ENCODE peak calls at places on chromosomes 16 and 17, in ten cellular contexts. One of them, this sample, is unnamed.

GRCh38 chr17:6072157-6072556 is 2.0 kb downstream of the WSCD1 start:
- DNase-seq in body of pancreas: no peak
- DNase-seq in substantia nigra: no peak
- DNase-seq in hepatocyte: no peak
- DNase-seq in adrenal gland: no peak
- DNase-seq in left ventricle myocardium inferior: no peak
- DNase-seq in PC-3: peak; percentile 64
- DNase-seq in SJCRH30: no peak
- DNase-seq in HL-60: no peak
- DNase-seq in psoas muscle: no peak
- DNase-seq in this sample: no peak

GRCh38 chr17:6639651-6640535 is 618 bp downstream of the KIAA0753 start:
- DNase-seq in psoas muscle: peak; percentile 47
- DNase-seq in body of pancreas: no peak
- DNase-seq in substantia nigra: no peak
- DNase-seq in adrenal gland: peak; percentile 35
- DNase-seq in PC-3: peak; percentile 39
- DNase-seq in HL-60: no peak
- DNase-seq in SJCRH30: peak; percentile 33
- DNase-seq in left ventricle myocardium inferior: no peak
- DNase-seq in hepatocyte: peak; percentile 75
- DNase-seq in this sample: peak; percentile 42

GRCh38 chr17:8015957-8016631 is 13.7 kb downstream of the GUCY2D start:
- DNase-seq in adrenal gland: no peak
- DNase-seq in left ventricle myocardium inferior: no peak
- DNase-seq in psoas muscle: no peak
- DNase-seq in hepatocyte: peak; percentile 76
- DNase-seq in SJCRH30: no peak
- DNase-seq in HL-60: no peak
- DNase-seq in body of pancreas: peak; percentile 36
- DNase-seq in substantia nigra: no peak
- DNase-seq in PC-3: no peak
- DNase-seq in this sample: peak; percentile 69

GRCh38 chr16:65546353-65546791 is 424.5 kb upstream of the CDH11 start:
- DNase-seq in left ventricle myocardium inferior: no peak
- DNase-seq in PC-3: no peak
- DNase-seq in substantia nigra: no peak
- DNase-seq in adrenal gland: no peak
- DNase-seq in psoas muscle: no peak
- DNase-seq in hepatocyte: peak; percentile 10
- DNase-seq in SJCRH30: peak; percentile 51
- DNase-seq in HL-60: no peak
- DNase-seq in body of pancreas: no peak
- DNase-seq in this sample: no peak

GRCh38 chr17:74671031-74671771 is 41.5 kb downstream of the CD300LF start:
- DNase-seq in psoas muscle: peak; percentile 74
- DNase-seq in SJCRH30: peak; percentile 28
- DNase-seq in substantia nigra: no peak
- DNase-seq in HL-60: peak; percentile 66
- DNase-seq in left ventricle myocardium inferior: peak; percentile 81
- DNase-seq in adrenal gland: peak; percentile 76
- DNase-seq in body of pancreas: peak; percentile 69
- DNase-seq in hepatocyte: peak; percentile 95
- DNase-seq in PC-3: peak; percentile 63
- DNase-seq in this sample: peak; percentile 80

GRCh38 chr17:60586288-60586974 is 13.6 kb upstream of the PPM1D start:
- DNase-seq in PC-3: peak; percentile 35
- DNase-seq in psoas muscle: no peak
- DNase-seq in adrenal gland: no peak
- DNase-seq in HL-60: no peak
- DNase-seq in body of pancreas: no peak
- DNase-seq in SJCRH30: no peak
- DNase-seq in left ventricle myocardium inferior: no peak
- DNase-seq in substantia nigra: no peak
- DNase-seq in hepatocyte: peak; percentile 40
- DNase-seq in this sample: no peak

GRCh38 chr16:13961099-13961811 is 41.3 kb downstream of the ERCC4 start:
- DNase-seq in psoas muscle: no peak
- DNase-seq in PC-3: no peak
- DNase-seq in substantia nigra: no peak
- DNase-seq in hepatocyte: peak; percentile 54
- DNase-seq in left ventricle myocardium inferior: no peak
- DNase-seq in adrenal gland: no peak
- DNase-seq in body of pancreas: no peak
- DNase-seq in HL-60: no peak
- DNase-seq in SJCRH30: peak; percentile 59
- DNase-seq in this sample: no peak

GRCh38 chr16:73396556-73396955 is 348.6 kb upstream of the ZFHX3 start:
- DNase-seq in HL-60: peak; percentile 16
- DNase-seq in hepatocyte: no peak
- DNase-seq in PC-3: no peak
- DNase-seq in psoas muscle: no peak
- DNase-seq in left ventricle myocardium inferior: no peak
- DNase-seq in adrenal gland: no peak
- DNase-seq in body of pancreas: no peak
- DNase-seq in SJCRH30: no peak
- DNase-seq in substantia nigra: no peak
- DNase-seq in this sample: no peak

GRCh38 chr17:418421-418751 is 65.8 kb upstream of the RPH3AL start:
- DNase-seq in body of pancreas: no peak
- DNase-seq in substantia nigra: no peak
- DNase-seq in psoas muscle: no peak
- DNase-seq in hepatocyte: no peak
- DNase-seq in SJCRH30: no peak
- DNase-seq in PC-3: no peak
- DNase-seq in HL-60: no peak
- DNase-seq in adrenal gland: no peak
- DNase-seq in left ventricle myocardium inferior: no peak
- DNase-seq in this sample: no peak

GRCh38 chr17:2279707-2280106 is 23.9 kb downstream of the SMG6 start:
- DNase-seq in SJCRH30: no peak
- DNase-seq in adrenal gland: no peak
- DNase-seq in PC-3: no peak
- DNase-seq in HL-60: no peak
- DNase-seq in left ventricle myocardium inferior: no peak
- DNase-seq in psoas muscle: no peak
- DNase-seq in hepatocyte: peak; percentile 13
- DNase-seq in body of pancreas: no peak
- DNase-seq in substantia nigra: no peak
- DNase-seq in this sample: no peak

GRCh38 chr16:22337849-22338248 is 36.6 kb downstream of the CDR2 start:
- DNase-seq in PC-3: no peak
- DNase-seq in HL-60: no peak
- DNase-seq in left ventricle myocardium inferior: no peak
- DNase-seq in adrenal gland: no peak
- DNase-seq in psoas muscle: no peak
- DNase-seq in substantia nigra: no peak
- DNase-seq in hepatocyte: no peak
- DNase-seq in SJCRH30: no peak
- DNase-seq in body of pancreas: no peak
- DNase-seq in this sample: no peak

GRCh38 chr16:81518439-81518757 is 73.8 kb downstream of the CMIP start:
- DNase-seq in body of pancreas: no peak
- DNase-seq in HL-60: no peak
- DNase-seq in adrenal gland: no peak
- DNase-seq in substantia nigra: no peak
- DNase-seq in PC-3: no peak
- DNase-seq in SJCRH30: no peak
- DNase-seq in left ventricle myocardium inferior: no peak
- DNase-seq in psoas muscle: no peak
- DNase-seq in hepatocyte: no peak
- DNase-seq in this sample: no peak

GRCh38 chr16:57446530-57447141 is 549 bp downstream of the CIAPIN1 start:
- DNase-seq in PC-3: peak; percentile 16
- DNase-seq in substantia nigra: no peak
- DNase-seq in SJCRH30: peak; percentile 56
- DNase-seq in hepatocyte: peak; percentile 42
- DNase-seq in body of pancreas: peak; percentile 42
- DNase-seq in adrenal gland: peak; percentile 62
- DNase-seq in left ventricle myocardium inferior: peak; percentile 36
- DNase-seq in psoas muscle: peak; percentile 46
- DNase-seq in HL-60: no peak
- DNase-seq in this sample: peak; percentile 44

GRCh38 chr16:66661210-66661560 is 35.4 kb downstream of the CMTM4 start:
- DNase-seq in adrenal gland: no peak
- DNase-seq in hepatocyte: no peak
- DNase-seq in SJCRH30: no peak
- DNase-seq in HL-60: no peak
- DNase-seq in psoas muscle: no peak
- DNase-seq in left ventricle myocardium inferior: no peak
- DNase-seq in substantia nigra: no peak
- DNase-seq in PC-3: no peak
- DNase-seq in body of pancreas: no peak
- DNase-seq in this sample: no peak
- H3K27ac ChIP-seq in adrenal gland: no peak overlapping the region
- H3K27ac ChIP-seq in hepatocyte: peak overlapping the region; percentile 72
- H3K27ac ChIP-seq in SJCRH30: no peak overlapping the region
- H3K27ac ChIP-seq in HL-60: peak overlapping the region; percentile 0
- H3K27ac ChIP-seq in psoas muscle: peak overlapping the region; percentile 80
- H3K27ac ChIP-seq in left ventricle myocardium inferior: peak overlapping the region; percentile 73
- H3K27ac ChIP-seq in substantia nigra: no peak overlapping the region
- H3K27ac ChIP-seq in PC-3: peak overlapping the region; percentile 65
- H3K27ac ChIP-seq in body of pancreas: no peak overlapping the region
- H3K27ac ChIP-seq in this sample: no peak overlapping the region

DNA sequence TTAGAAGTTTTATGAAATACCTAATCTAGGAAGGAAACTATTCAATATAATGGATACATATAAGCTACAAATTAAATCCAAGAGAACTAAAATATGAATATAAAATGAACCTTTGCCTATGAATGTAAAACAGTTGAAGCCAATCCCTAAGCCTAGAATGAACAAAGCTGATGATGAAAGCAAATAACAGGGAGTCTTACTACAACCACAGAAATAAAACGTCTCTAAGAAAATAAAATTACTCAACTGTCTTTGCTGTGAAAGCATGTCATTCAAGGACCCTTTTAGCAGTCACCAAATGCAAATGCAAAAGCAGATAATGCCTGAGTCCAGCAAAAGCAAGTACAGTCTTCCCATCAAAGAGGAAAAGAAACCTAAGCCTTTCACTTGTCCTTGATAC is 23.0 kb downstream of the FAM222B start:
- DNase-seq in left ventricle myocardium inferior: no peak
- DNase-seq in psoas muscle: no peak
- DNase-seq in body of pancreas: no peak
- DNase-seq in SJCRH30: no peak
- DNase-seq in PC-3: no peak
- DNase-seq in substantia nigra: no peak
- DNase-seq in HL-60: no peak
- DNase-seq in hepatocyte: no peak
- DNase-seq in adrenal gland: no peak
- DNase-seq in this sample: no peak
- H3K27ac ChIP-seq in left ventricle myocardium inferior: no peak overlapping the region
- H3K27ac ChIP-seq in psoas muscle: no peak overlapping the region
- H3K27ac ChIP-seq in body of pancreas: no peak overlapping the region
- H3K27ac ChIP-seq in SJCRH30: no peak overlapping the region
- H3K27ac ChIP-seq in PC-3: no peak overlapping the region
- H3K27ac ChIP-seq in substantia nigra: no peak overlapping the region
- H3K27ac ChIP-seq in HL-60: no peak overlapping the region
- H3K27ac ChIP-seq in hepatocyte: no peak overlapping the region
- H3K27ac ChIP-seq in adrenal gland: no peak overlapping the region
- H3K27ac ChIP-seq in this sample: no peak overlapping the region

DNA sequence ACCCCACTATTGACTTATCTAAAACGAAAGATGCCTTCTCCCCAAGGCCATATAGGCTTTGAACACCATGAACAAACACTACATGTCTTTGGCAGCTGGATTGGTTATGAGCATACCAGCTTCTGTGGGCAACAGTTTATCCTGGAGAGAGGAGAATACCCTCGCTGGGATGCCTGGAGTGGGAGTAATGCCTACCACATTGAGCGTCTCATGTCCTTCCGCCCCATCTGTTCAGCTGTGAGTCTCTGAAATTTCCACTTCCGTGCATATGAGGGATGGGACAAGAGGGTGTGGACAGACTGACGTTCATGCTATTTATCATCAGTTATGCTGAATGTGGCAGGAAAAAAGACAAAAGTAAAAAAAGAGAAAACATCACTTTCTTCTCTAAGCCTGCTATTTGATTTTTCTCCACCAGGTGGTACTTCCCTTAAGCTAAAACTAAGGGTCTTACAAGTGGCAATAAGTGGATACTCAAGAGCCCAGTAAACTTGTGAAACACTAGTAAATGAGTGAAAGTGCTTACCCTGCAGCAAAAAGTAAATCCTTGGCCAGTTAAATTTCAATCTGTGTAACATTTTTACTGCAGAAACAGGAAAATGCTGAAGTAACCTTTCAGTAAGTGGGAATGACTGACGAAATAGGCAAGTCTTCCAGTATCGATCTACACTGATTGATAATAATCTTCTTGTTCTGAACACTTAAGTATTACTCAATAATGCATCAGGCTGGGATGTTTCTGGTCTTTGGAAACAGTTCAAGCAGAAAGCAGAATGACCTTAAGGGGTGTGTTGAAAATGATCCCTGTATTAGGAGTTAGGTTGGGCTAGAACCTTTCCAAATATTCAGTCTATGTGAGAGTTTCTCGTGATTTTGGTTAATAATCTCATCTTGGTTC is 5.6 kb downstream of the CRYBA1 start:
- DNase-seq in adrenal gland: no peak
- DNase-seq in substantia nigra: no peak
- DNase-seq in HL-60: no peak
- DNase-seq in body of pancreas: no peak
- DNase-seq in SJCRH30: no peak
- DNase-seq in left ventricle myocardium inferior: no peak
- DNase-seq in psoas muscle: no peak
- DNase-seq in hepatocyte: peak; percentile 48
- DNase-seq in PC-3: peak; percentile 36
- DNase-seq in this sample: no peak
- H3K27ac ChIP-seq in adrenal gland: no peak overlapping the region
- H3K27ac ChIP-seq in substantia nigra: no peak overlapping the region
- H3K27ac ChIP-seq in HL-60: no peak overlapping the region
- H3K27ac ChIP-seq in body of pancreas: no peak overlapping the region
- H3K27ac ChIP-seq in SJCRH30: no peak overlapping the region
- H3K27ac ChIP-seq in left ventricle myocardium inferior: no peak overlapping the region
- H3K27ac ChIP-seq in psoas muscle: no peak overlapping the region
- H3K27ac ChIP-seq in hepatocyte: no peak overlapping the region
- H3K27ac ChIP-seq in PC-3: no peak overlapping the region
- H3K27ac ChIP-seq in this sample: no peak overlapping the region

DNA sequence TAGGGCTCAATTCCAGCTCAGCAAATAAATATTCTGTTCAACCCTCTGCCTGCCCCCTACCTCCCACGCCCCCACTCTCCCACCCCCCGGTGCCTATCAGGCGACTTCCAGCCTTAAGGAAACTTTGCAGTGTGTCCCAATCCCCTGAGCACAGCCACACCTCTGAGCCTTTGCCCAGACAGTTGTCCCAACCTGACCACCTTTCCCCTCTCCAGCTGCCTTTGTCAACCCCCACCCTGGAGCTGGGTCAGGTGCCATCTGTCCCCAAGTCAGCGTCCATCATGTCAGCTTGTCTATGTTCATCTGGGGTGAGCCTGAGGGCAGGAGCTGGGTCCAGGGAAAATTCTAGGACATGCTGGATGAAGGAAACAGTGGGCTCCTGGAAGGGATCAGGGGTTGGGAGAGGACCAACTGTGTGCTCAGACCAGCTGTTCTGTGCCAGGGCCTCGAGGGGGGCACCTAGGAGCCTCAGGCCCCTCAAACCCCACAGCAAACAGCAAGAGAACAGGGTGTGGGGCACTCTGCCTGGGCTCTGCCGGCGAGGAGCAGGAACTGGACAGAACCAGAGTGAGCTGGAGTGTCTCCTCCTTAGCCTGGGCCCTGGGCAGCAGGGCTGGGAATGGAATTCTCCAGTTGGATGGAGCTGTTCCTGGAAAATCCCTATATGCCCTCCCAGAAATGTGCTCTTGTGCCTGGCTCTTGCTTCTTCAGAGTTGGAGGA is 17.8 kb downstream of the CDH16 start:
- DNase-seq in left ventricle myocardium inferior: no peak
- DNase-seq in PC-3: no peak
- DNase-seq in SJCRH30: no peak
- DNase-seq in substantia nigra: no peak
- DNase-seq in hepatocyte: peak; percentile 49
- DNase-seq in body of pancreas: no peak
- DNase-seq in HL-60: no peak
- DNase-seq in adrenal gland: no peak
- DNase-seq in psoas muscle: peak; percentile 66
- DNase-seq in this sample: peak; percentile 78
- H3K27ac ChIP-seq in left ventricle myocardium inferior: peak overlapping the region; percentile 96
- H3K27ac ChIP-seq in PC-3: no peak overlapping the region
- H3K27ac ChIP-seq in SJCRH30: no peak overlapping the region
- H3K27ac ChIP-seq in substantia nigra: no peak overlapping the region
- H3K27ac ChIP-seq in hepatocyte: peak overlapping the region; percentile 92
- H3K27ac ChIP-seq in body of pancreas: no peak overlapping the region
- H3K27ac ChIP-seq in HL-60: no peak overlapping the region
- H3K27ac ChIP-seq in adrenal gland: no peak overlapping the region
- H3K27ac ChIP-seq in psoas muscle: peak overlapping the region; percentile 89
- H3K27ac ChIP-seq in this sample: peak overlapping the region; percentile 59